ENCODE peak calls at places on chromosomes 7 and 10, in eight cellular contexts. D is cardiac fibroblast, P is pancreas, N is choroid plexus epithelial cell, E is esophagus squamous epithelium, G is AG04450, Q is Peyer's patch, X is AG09309. T is an unnamed sample.

GRCh38 chr10:49104323-49104722 is 11.0 kb downstream of the VSTM4 start:
- DNase-seq in D (no peak), P (no peak), N (no peak), E (no peak), G (no peak), Q (no peak), X (no peak), T (no peak)

GRCh38 chr10:12243860-12244620 is 48.1 kb downstream of the CDC123 start:
- DNase-seq in D (no peak), P (no peak), N (no peak), E (no peak), G (no peak), Q (peak; percentile 78), X (no peak), T (no peak)

GRCh38 chr10:117386805-117387204 is 11.6 kb upstream of the PDZD8 start:
- DNase-seq in D (no peak), P (no peak), N (no peak), E (no peak), G (no peak), Q (no peak), X (no peak), T (no peak)

GRCh38 chr10:104322416-104322782 is 15.9 kb downstream of the ITPRIP start:
- DNase-seq in D (no peak), P (no peak), N (peak; percentile 8), E (no peak), G (no peak), Q (no peak), X (no peak), T (no peak)

GRCh38 chr10:114033566-114033965 is 10.1 kb upstream of the ADRB1 start:
- DNase-seq in D (no peak), P (no peak), N (no peak), E (no peak), G (no peak), Q (no peak), X (no peak), T (no peak)

GRCh38 chr7:157610671-157611295 is 274.0 kb downstream of the DNAJB6 start:
- DNase-seq in D (no peak), P (no peak), N (no peak), E (no peak), G (no peak), Q (no peak), X (no peak), T (no peak)

GRCh38 chr7:78850093-78850740 is 603.2 kb downstream of the MAGI2 start:
- DNase-seq in D (no peak), P (no peak), N (no peak), E (no peak), G (no peak), Q (no peak), X (no peak), T (no peak)

GRCh38 chr7:150974468-150975391 is 3.4 kb downstream of the KCNH2 start:
- DNase-seq in D (no peak), P (peak; percentile 58), N (no peak), E (no peak), G (no peak), Q (peak; percentile 85), X (no peak), T (no peak)

GRCh38 chr7:4245866-4246470 is 436.1 kb upstream of the FOXK1 start:
- DNase-seq in D (no peak), P (no peak), N (no peak), E (no peak), G (no peak), Q (no peak), X (no peak), T (no peak)

GRCh38 chr7:123057926-123058325 is 62.4 kb upstream of the TAS2R16 start:
- DNase-seq in D (no peak), P (no peak), N (no peak), E (no peak), G (no peak), Q (no peak), X (no peak), T (no peak)

GRCh38 chr10:70131560-70131937 is 1.1 kb downstream of the AIFM2 start:
- DNase-seq in D (no peak), P (no peak), N (no peak), E (no peak), G (no peak), Q (no peak), X (no peak), T (no peak)

GRCh38 chr7:102050864-102051460 is 233.5 kb downstream of the CUX1 start:
- DNase-seq in D (no peak), P (no peak), N (no peak), E (no peak), G (no peak), Q (no peak), X (no peak), T (no peak)

GRCh38 chr10:98217793-98218192 is 50.2 kb downstream of the LOXL4 start:
- DNase-seq in D (no peak), P (no peak), N (no peak), E (no peak), G (no peak), Q (no peak), X (no peak), T (no peak)

GRCh38 chr7:20834656-20835055 is 48.0 kb upstream of the SP8 start:
- DNase-seq in D (no peak), P (no peak), N (no peak), E (no peak), G (no peak), Q (no peak), X (no peak), T (no peak)

GRCh38 chr10:108545921-108546320 is 1377.4 kb downstream of the XPNPEP1 start:
- DNase-seq in D (no peak), P (no peak), N (no peak), E (no peak), G (no peak), Q (no peak), X (no peak), T (no peak)

GRCh38 chr10:79241990-79242619 is 105.2 kb upstream of the PPIF start:
- DNase-seq in D (peak; percentile 57), P (no peak), N (peak; percentile 55), E (no peak), G (no peak), Q (peak; percentile 59), X (no peak), T (peak; percentile 45)

GRCh38 chr7:5643280-5643679 is 138.2 kb downstream of the RNF216 start:
- DNase-seq in D (peak; percentile 27), P (no peak), N (peak; percentile 52), E (no peak), G (no peak), Q (peak; percentile 35), X (no peak), T (peak; percentile 10)

GRCh38 chr7:140639366-140640053 is 1.1 kb downstream of the DENND2A start:
- DNase-seq in D (peak; percentile 76), P (no peak), N (peak; percentile 85), E (no peak), G (peak; percentile 77), Q (no peak), X (peak; percentile 57), T (peak; percentile 83)

GRCh38 chr7:110922906-110923305 is 168.0 kb upstream of the LRRN3 start:
- DNase-seq in D (peak; percentile 63), P (no peak), N (peak; percentile 84), E (no peak), G (no peak), Q (no peak), X (no peak), T (peak; percentile 62)

GRCh38 chr7:101245147-101245668 is 327 bp upstream of the FIS1 start:
- DNase-seq in D (no peak), P (no peak), N (no peak), E (no peak), G (no peak), Q (no peak), X (no peak), T (no peak)

GRCh38 chr10:119177708-119178370 is 773 bp downstream of the PRDX3 start:
- DNase-seq in D (no peak), P (peak; percentile 21), N (no peak), E (no peak), G (no peak), Q (no peak), X (no peak), T (no peak)

GRCh38 chr7:24816868-24817267 is 59.6 kb upstream of the GSDME start:
- DNase-seq in D (no peak), P (no peak), N (no peak), E (no peak), G (no peak), Q (no peak), X (no peak), T (no peak)

GRCh38 chr10:95244152-95244551 is 46.7 kb downstream of the PDLIM1 start:
- DNase-seq in D (no peak), P (no peak), N (no peak), E (no peak), G (no peak), Q (no peak), X (no peak), T (no peak)

GRCh38 chr10:128852902-128853301 is 614.1 kb upstream of the MGMT start:
- DNase-seq in D (no peak), P (no peak), N (no peak), E (no peak), G (no peak), Q (no peak), X (no peak), T (no peak)
- H3K4me3 ChIP-seq in D (no peak overlapping the region), P (no peak overlapping the region), N (no peak overlapping the region), E (no peak overlapping the region), G (no peak overlapping the region), Q (no peak overlapping the region), X (no peak overlapping the region), T (no peak overlapping the region)

GRCh38 chr7:98280296-98280695 is 1.2 kb upstream of the BRI3 start:
- DNase-seq in D (no peak), P (no peak), N (no peak), E (no peak), G (no peak), Q (no peak), X (no peak), T (no peak)
- H3K4me3 ChIP-seq in D (no peak overlapping the region), P (no peak overlapping the region), N (no peak overlapping the region), E (peak overlapping the region; percentile 43), G (no peak overlapping the region), Q (peak overlapping the region; percentile 87), X (no peak overlapping the region), T (peak overlapping the region; percentile 57)

GRCh38 chr10:17216217-17216900 is 11.7 kb upstream of the VIM start:
- DNase-seq in D (peak; percentile 98), P (no peak), N (peak; percentile 97), E (no peak), G (no peak), Q (no peak), X (peak; percentile 99), T (peak; percentile 99)
- H3K4me3 ChIP-seq in D (no peak overlapping the region), P (no peak overlapping the region), N (no peak overlapping the region), E (no peak overlapping the region), G (no peak overlapping the region), Q (no peak overlapping the region), X (no peak overlapping the region), T (no peak overlapping the region)

GRCh38 chr10:101974091-101974799 is 81.7 kb downstream of the ARMH3 start:
- DNase-seq in D (no peak), P (no peak), N (peak; percentile 26), E (no peak), G (no peak), Q (no peak), X (no peak), T (no peak)

GRCh38 chr10:101968910-101969321 is 87.1 kb downstream of the ARMH3 start:
- DNase-seq in D (no peak), P (no peak), N (no peak), E (no peak), G (no peak), Q (no peak), X (no peak), T (no peak)

GRCh38 chr10:101968286-101968685 is 87.7 kb downstream of the ARMH3 start:
- DNase-seq in D (no peak), P (no peak), N (no peak), E (no peak), G (no peak), Q (no peak), X (no peak), T (no peak)

GRCh38 chr10:101969496-101969895 is 86.5 kb downstream of the ARMH3 start:
- DNase-seq in D (peak; percentile 15), P (no peak), N (no peak), E (no peak), G (no peak), Q (no peak), X (no peak), T (no peak)

GRCh38 chr10:101972761-101973160 is 83.2 kb downstream of the ARMH3 start:
- DNase-seq in D (peak; percentile 17), P (no peak), N (peak; percentile 27), E (no peak), G (no peak), Q (no peak), X (no peak), T (no peak)
- H3K4me3 ChIP-seq in D (no peak overlapping the region), P (no peak overlapping the region), N (no peak overlapping the region), E (no peak overlapping the region), G (no peak overlapping the region), Q (no peak overlapping the region), X (no peak overlapping the region), T (no peak overlapping the region)